ENCODE peak calls at places on chromosomes 12 and 14, in five cellular contexts. One of them, this sample, is unnamed. For H3K4me1, the result is how much of the 10 kb centered on the place peaks cover.

GRCh38 chr12:112419269-112420133 is 754 bp downstream of the PTPN11 start:
- DNase-seq in endodermal cell: peak
- DNase-seq in esophagus squamous epithelium: no peak
- DNase-seq in cardiac muscle cell: peak
- DNase-seq in prostate gland: peak
- DNase-seq in this sample: peak

GRCh38 chr12:27542628-27543027 is 18.6 kb downstream of the PPFIBP1 start:
- DNase-seq in endodermal cell: no peak
- DNase-seq in esophagus squamous epithelium: no peak
- DNase-seq in cardiac muscle cell: no peak
- DNase-seq in prostate gland: no peak
- DNase-seq in this sample: no peak

GRCh38 chr12:122080149-122081107 is 1.9 kb downstream of the MLXIP start:
- DNase-seq in endodermal cell: peak
- DNase-seq in esophagus squamous epithelium: no peak
- DNase-seq in cardiac muscle cell: no peak
- DNase-seq in prostate gland: peak
- DNase-seq in this sample: peak

GRCh38 chr14:71324767-71325272 is 417.6 kb downstream of the PCNX1 start:
- DNase-seq in endodermal cell: peak
- DNase-seq in esophagus squamous epithelium: no peak
- DNase-seq in cardiac muscle cell: peak
- DNase-seq in prostate gland: no peak
- DNase-seq in this sample: no peak

GRCh38 chr12:128531153-128531552 is 264.2 kb downstream of the TMEM132C start:
- DNase-seq in endodermal cell: no peak
- DNase-seq in esophagus squamous epithelium: no peak
- DNase-seq in cardiac muscle cell: no peak
- DNase-seq in prostate gland: no peak
- DNase-seq in this sample: no peak

GRCh38 chr12:113903381-113903863 is 62.7 kb downstream of the RBM19 start:
- DNase-seq in endodermal cell: no peak
- DNase-seq in esophagus squamous epithelium: no peak
- DNase-seq in cardiac muscle cell: no peak
- DNase-seq in prostate gland: no peak
- DNase-seq in this sample: no peak

GRCh38 chr14:77241955-77242354 is 29.1 kb downstream of the NGB start:
- DNase-seq in endodermal cell: no peak
- DNase-seq in esophagus squamous epithelium: no peak
- DNase-seq in cardiac muscle cell: peak
- DNase-seq in prostate gland: no peak
- DNase-seq in this sample: no peak

GRCh38 chr14:72675126-72675525 is 218.8 kb downstream of the DPF3 start:
- DNase-seq in endodermal cell: no peak
- DNase-seq in esophagus squamous epithelium: no peak
- DNase-seq in cardiac muscle cell: no peak
- DNase-seq in prostate gland: no peak
- DNase-seq in this sample: no peak

GRCh38 chr12:131710464-131711457 is at the start of gene SFSWAP:
- DNase-seq in endodermal cell: peak
- DNase-seq in esophagus squamous epithelium: no peak
- DNase-seq in cardiac muscle cell: peak
- DNase-seq in prostate gland: peak
- DNase-seq in this sample: peak

GRCh38 chr14:64234877-64235651 is 59.1 kb downstream of the ESR2 start:
- DNase-seq in endodermal cell: peak
- DNase-seq in esophagus squamous epithelium: no peak
- DNase-seq in cardiac muscle cell: no peak
- DNase-seq in prostate gland: no peak
- DNase-seq in this sample: peak

GRCh38 chr12:74394647-74395046 is 143.0 kb upstream of the ATXN7L3B start:
- DNase-seq in endodermal cell: no peak
- DNase-seq in esophagus squamous epithelium: no peak
- DNase-seq in cardiac muscle cell: no peak
- DNase-seq in prostate gland: no peak
- DNase-seq in this sample: no peak

GRCh38 chr12:120235369-120236123 is 30.0 kb downstream of the PXN start:
- DNase-seq in endodermal cell: peak
- DNase-seq in esophagus squamous epithelium: no peak
- DNase-seq in cardiac muscle cell: peak
- DNase-seq in prostate gland: no peak
- DNase-seq in this sample: no peak
- H3K4me1 ChIP-seq in endodermal cell: under half
- H3K4me1 ChIP-seq in esophagus squamous epithelium: half or more
- H3K4me1 ChIP-seq in cardiac muscle cell: half or more
- H3K4me1 ChIP-seq in prostate gland: under half
- H3K4me1 ChIP-seq in this sample: under half

DNA sequence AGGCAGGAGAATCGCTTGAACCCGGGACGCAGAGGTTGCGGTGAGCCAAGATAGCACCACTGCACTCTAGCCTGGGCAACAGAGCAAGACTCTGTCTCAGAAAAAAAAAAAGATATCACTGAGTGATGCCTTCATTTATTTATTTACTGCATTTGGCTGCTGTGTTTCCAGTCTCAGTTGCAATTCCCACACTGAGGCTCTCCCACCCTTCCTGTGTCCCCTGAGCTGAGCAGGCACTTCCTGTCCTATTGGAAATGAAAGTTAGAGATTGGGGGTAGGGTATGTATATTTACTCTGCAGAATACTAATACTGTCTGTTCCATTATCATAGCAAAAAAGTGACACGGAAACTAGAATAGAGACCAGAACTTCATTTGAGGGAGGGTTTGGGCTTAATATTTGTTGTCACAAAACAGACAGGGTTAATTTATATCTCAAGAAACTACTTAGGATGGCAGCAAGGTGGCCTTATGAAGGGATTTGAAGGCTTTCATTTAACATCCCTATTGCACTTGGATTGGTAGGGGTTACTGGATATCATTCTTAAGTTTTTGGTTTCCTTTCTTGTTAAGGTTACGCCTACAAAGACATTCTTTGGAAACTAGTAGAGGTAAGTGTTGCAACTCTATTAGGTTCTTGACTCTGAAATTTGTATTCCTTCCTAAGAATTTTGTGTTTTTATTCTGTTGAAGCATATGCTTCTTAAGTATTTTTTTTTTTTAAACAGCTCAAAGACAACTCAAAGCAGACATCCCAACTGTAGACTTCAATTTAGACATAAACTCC is 1.4 kb upstream of the RBMS2 start:
- DNase-seq in endodermal cell: no peak
- DNase-seq in esophagus squamous epithelium: no peak
- DNase-seq in cardiac muscle cell: no peak
- DNase-seq in prostate gland: no peak
- DNase-seq in this sample: no peak
- H3K27ac ChIP-seq in endodermal cell: no peak
- H3K27ac ChIP-seq in esophagus squamous epithelium: peak
- H3K27ac ChIP-seq in cardiac muscle cell: no peak
- H3K27ac ChIP-seq in prostate gland: peak
- H3K27ac ChIP-seq in this sample: peak

DNA sequence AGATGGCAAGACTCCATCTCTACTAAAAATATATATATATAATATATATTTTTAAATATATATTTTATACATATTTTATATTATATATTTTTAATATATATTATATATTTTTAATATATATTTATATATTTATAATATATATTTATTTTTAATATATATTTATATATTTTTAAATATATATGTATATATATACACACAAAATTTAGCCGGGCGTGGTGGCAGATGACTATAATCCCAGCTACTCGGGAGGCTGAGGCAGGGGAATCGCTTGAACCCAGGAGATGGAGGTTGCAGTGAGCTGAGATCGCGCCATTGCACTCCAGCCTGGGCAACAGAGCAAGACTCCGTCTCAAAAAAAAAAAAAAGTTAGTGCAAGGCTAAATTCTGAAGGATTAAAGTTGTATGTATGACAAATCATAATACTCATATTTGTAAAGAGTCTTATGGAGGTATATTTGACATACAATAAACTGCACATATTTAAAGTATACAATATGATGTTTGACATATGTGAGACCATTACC is 7.7 kb upstream of the TDG start:
- DNase-seq in endodermal cell: no peak
- DNase-seq in esophagus squamous epithelium: no peak
- DNase-seq in cardiac muscle cell: no peak
- DNase-seq in prostate gland: no peak
- DNase-seq in this sample: no peak
- H3K4me3 ChIP-seq in endodermal cell: no peak
- H3K4me3 ChIP-seq in esophagus squamous epithelium: peak
- H3K4me3 ChIP-seq in cardiac muscle cell: peak
- H3K4me3 ChIP-seq in prostate gland: no peak
- H3K4me3 ChIP-seq in this sample: peak

DNA sequence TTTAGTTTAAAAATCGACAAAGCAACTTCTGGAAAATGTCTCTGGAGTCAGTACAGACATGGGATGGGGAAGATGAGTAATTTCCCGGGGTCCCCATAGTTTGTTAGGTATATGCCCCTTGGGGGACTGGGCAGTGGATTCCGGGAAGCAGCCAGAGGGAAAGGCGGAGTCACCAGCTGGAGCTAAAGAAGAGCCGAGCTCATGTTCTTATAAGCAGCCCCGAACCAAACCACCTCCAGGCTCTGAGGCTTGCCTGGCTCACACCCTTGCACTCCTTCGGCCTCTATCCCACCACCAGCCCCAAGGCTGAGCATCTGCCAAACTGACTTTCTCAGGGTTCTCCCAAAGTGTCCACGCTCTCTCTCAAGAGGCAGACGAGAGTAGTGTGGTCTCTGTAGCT is 117.8 kb downstream of the PAH start:
- DNase-seq in endodermal cell: no peak
- DNase-seq in esophagus squamous epithelium: no peak
- DNase-seq in cardiac muscle cell: no peak
- DNase-seq in prostate gland: no peak
- DNase-seq in this sample: no peak
- H3K4me1 ChIP-seq in endodermal cell: under half
- H3K4me1 ChIP-seq in esophagus squamous epithelium: under half
- H3K4me1 ChIP-seq in cardiac muscle cell: under half
- H3K4me1 ChIP-seq in prostate gland: under half
- H3K4me1 ChIP-seq in this sample: under half

DNA sequence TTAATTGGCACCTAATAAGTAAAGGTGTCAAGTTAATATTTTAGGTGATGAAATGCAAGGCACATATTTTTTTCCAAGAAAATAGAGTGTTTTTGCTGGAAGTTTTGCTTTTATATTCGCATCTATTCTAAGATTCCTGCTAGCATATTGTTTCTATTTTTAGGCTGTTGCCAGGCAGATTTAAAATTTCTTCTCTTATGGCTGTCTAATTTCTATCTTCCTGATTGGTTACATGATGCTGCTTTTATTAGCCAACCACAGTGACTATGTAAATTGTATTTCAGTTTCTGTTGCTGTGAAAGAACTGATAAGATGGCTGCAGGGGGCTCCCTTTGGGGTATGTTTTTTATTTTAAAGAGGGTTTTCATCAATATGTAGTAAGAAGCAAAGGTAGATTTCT is 42.7 kb downstream of the ATF7IP start:
- DNase-seq in endodermal cell: no peak
- DNase-seq in esophagus squamous epithelium: no peak
- DNase-seq in cardiac muscle cell: peak
- DNase-seq in prostate gland: no peak
- DNase-seq in this sample: no peak
- H3K27ac ChIP-seq in endodermal cell: no peak
- H3K27ac ChIP-seq in esophagus squamous epithelium: peak
- H3K27ac ChIP-seq in cardiac muscle cell: no peak
- H3K27ac ChIP-seq in prostate gland: no peak
- H3K27ac ChIP-seq in this sample: no peak

GRCh38 chr12:53963434-53964314 is 9.0 kb downstream of the HOXC12 start:
- DNase-seq in endodermal cell: peak
- DNase-seq in esophagus squamous epithelium: no peak
- DNase-seq in cardiac muscle cell: no peak
- DNase-seq in prostate gland: no peak
- DNase-seq in this sample: no peak
- H3K4me3 ChIP-seq in endodermal cell: no peak
- H3K4me3 ChIP-seq in esophagus squamous epithelium: no peak
- H3K4me3 ChIP-seq in cardiac muscle cell: no peak
- H3K4me3 ChIP-seq in prostate gland: no peak
- H3K4me3 ChIP-seq in this sample: no peak

This sample was measured in right lobe of liver.